ENCODE peak calls at places on chromosomes 3 and 15, in eight cellular contexts. One of them, this sample, is unnamed.

GRCh38 chr3:19331931-19332330 is 183.6 kb downstream of the KCNH8 start:
- DNase-seq in thyroid gland: no peak
- DNase-seq in heart left ventricle: no peak
- DNase-seq in cardiac muscle cell: no peak
- DNase-seq in HCT116: no peak
- DNase-seq in colonic mucosa: no peak
- DNase-seq in psoas muscle: no peak
- DNase-seq in PC-3: no peak
- DNase-seq in this sample: no peak

GRCh38 chr3:21237638-21238037 is 513.4 kb downstream of the ZNF385D start:
- DNase-seq in heart left ventricle: no peak
- DNase-seq in psoas muscle: no peak
- DNase-seq in cardiac muscle cell: no peak
- DNase-seq in thyroid gland: no peak
- DNase-seq in PC-3: no peak
- DNase-seq in colonic mucosa: no peak
- DNase-seq in HCT116: no peak
- DNase-seq in this sample: no peak

GRCh38 chr3:149564079-149564478 is 89.6 kb downstream of the TM4SF4 start:
- DNase-seq in PC-3: no peak
- DNase-seq in colonic mucosa: no peak
- DNase-seq in HCT116: no peak
- DNase-seq in thyroid gland: no peak
- DNase-seq in psoas muscle: no peak
- DNase-seq in cardiac muscle cell: no peak
- DNase-seq in heart left ventricle: no peak
- DNase-seq in this sample: no peak

GRCh38 chr15:34318277-34319079 is 19.1 kb downstream of the SLC12A6 start:
- DNase-seq in heart left ventricle: no peak
- DNase-seq in thyroid gland: peak
- DNase-seq in colonic mucosa: peak
- DNase-seq in PC-3: peak
- DNase-seq in cardiac muscle cell: peak
- DNase-seq in HCT116: peak
- DNase-seq in psoas muscle: no peak
- DNase-seq in this sample: peak

GRCh38 chr3:50365080-50365841 is 5.9 kb upstream of the TMEM115 start:
- DNase-seq in colonic mucosa: peak
- DNase-seq in HCT116: peak
- DNase-seq in PC-3: peak
- DNase-seq in psoas muscle: peak
- DNase-seq in thyroid gland: peak
- DNase-seq in cardiac muscle cell: peak
- DNase-seq in heart left ventricle: peak
- DNase-seq in this sample: peak

GRCh38 chr3:126356373-126357298 is 572 bp downstream of the KLF15 start:
- DNase-seq in cardiac muscle cell: peak
- DNase-seq in HCT116: no peak
- DNase-seq in heart left ventricle: peak
- DNase-seq in PC-3: no peak
- DNase-seq in colonic mucosa: no peak
- DNase-seq in psoas muscle: peak
- DNase-seq in thyroid gland: peak
- DNase-seq in this sample: no peak

GRCh38 chr15:78101423-78102105 is 9.2 kb downstream of the SH2D7 start:
- DNase-seq in PC-3: peak
- DNase-seq in thyroid gland: no peak
- DNase-seq in psoas muscle: no peak
- DNase-seq in colonic mucosa: no peak
- DNase-seq in cardiac muscle cell: no peak
- DNase-seq in HCT116: no peak
- DNase-seq in heart left ventricle: no peak
- DNase-seq in this sample: no peak

GRCh38 chr15:67825880-67826716 is 789 bp downstream of the SKOR1 start:
- DNase-seq in heart left ventricle: no peak
- DNase-seq in HCT116: no peak
- DNase-seq in cardiac muscle cell: no peak
- DNase-seq in PC-3: no peak
- DNase-seq in psoas muscle: peak
- DNase-seq in thyroid gland: no peak
- DNase-seq in colonic mucosa: no peak
- DNase-seq in this sample: no peak

GRCh38 chr3:188049890-188050530 is 103.9 kb upstream of the LPP start:
- DNase-seq in cardiac muscle cell: no peak
- DNase-seq in thyroid gland: peak
- DNase-seq in psoas muscle: no peak
- DNase-seq in heart left ventricle: no peak
- DNase-seq in PC-3: no peak
- DNase-seq in HCT116: no peak
- DNase-seq in colonic mucosa: no peak
- DNase-seq in this sample: no peak

GRCh38 chr3:64291956-64292355 is 66.7 kb upstream of the PRICKLE2 start:
- DNase-seq in HCT116: no peak
- DNase-seq in colonic mucosa: no peak
- DNase-seq in heart left ventricle: no peak
- DNase-seq in PC-3: no peak
- DNase-seq in cardiac muscle cell: no peak
- DNase-seq in psoas muscle: no peak
- DNase-seq in thyroid gland: no peak
- DNase-seq in this sample: no peak

GRCh38 chr3:128969993-128970740 is 23.7 kb downstream of the CFAP92 start:
- DNase-seq in PC-3: peak
- DNase-seq in cardiac muscle cell: peak
- DNase-seq in thyroid gland: peak
- DNase-seq in heart left ventricle: no peak
- DNase-seq in HCT116: peak
- DNase-seq in colonic mucosa: peak
- DNase-seq in psoas muscle: peak
- DNase-seq in this sample: peak

GRCh38 chr3:47475029-47475569 is 642 bp downstream of the SCAP start:
- DNase-seq in PC-3: peak
- DNase-seq in HCT116: no peak
- DNase-seq in colonic mucosa: peak
- DNase-seq in psoas muscle: no peak
- DNase-seq in cardiac muscle cell: peak
- DNase-seq in thyroid gland: peak
- DNase-seq in heart left ventricle: no peak
- DNase-seq in this sample: no peak

GRCh38 chr15:77099741-77100463 is 29.0 kb upstream of the TSPAN3 start:
- DNase-seq in cardiac muscle cell: no peak
- DNase-seq in PC-3: no peak
- DNase-seq in heart left ventricle: no peak
- DNase-seq in psoas muscle: no peak
- DNase-seq in thyroid gland: no peak
- DNase-seq in HCT116: no peak
- DNase-seq in colonic mucosa: no peak
- DNase-seq in this sample: no peak

GRCh38 chr15:69009353-69009752 is 5.1 kb upstream of the NOX5 start:
- DNase-seq in HCT116: no peak
- DNase-seq in thyroid gland: no peak
- DNase-seq in PC-3: no peak
- DNase-seq in cardiac muscle cell: no peak
- DNase-seq in psoas muscle: no peak
- DNase-seq in colonic mucosa: no peak
- DNase-seq in heart left ventricle: no peak
- DNase-seq in this sample: no peak

GRCh38 chr3:188554404-188554803 is 400.4 kb downstream of the LPP start:
- DNase-seq in HCT116: no peak
- DNase-seq in cardiac muscle cell: no peak
- DNase-seq in heart left ventricle: no peak
- DNase-seq in PC-3: peak
- DNase-seq in psoas muscle: peak
- DNase-seq in colonic mucosa: no peak
- DNase-seq in thyroid gland: no peak
- DNase-seq in this sample: no peak

GRCh38 chr3:9384141-9384828 is 13.1 kb upstream of the SETD5 start:
- DNase-seq in colonic mucosa: no peak
- DNase-seq in heart left ventricle: no peak
- DNase-seq in thyroid gland: no peak
- DNase-seq in psoas muscle: no peak
- DNase-seq in PC-3: no peak
- DNase-seq in HCT116: no peak
- DNase-seq in cardiac muscle cell: no peak
- DNase-seq in this sample: no peak

GRCh38 chr3:71226565-71227281 is 356.8 kb downstream of the FOXP1 start:
- DNase-seq in PC-3: no peak
- DNase-seq in heart left ventricle: peak
- DNase-seq in thyroid gland: no peak
- DNase-seq in psoas muscle: peak
- DNase-seq in cardiac muscle cell: no peak
- DNase-seq in colonic mucosa: no peak
- DNase-seq in HCT116: no peak
- DNase-seq in this sample: no peak

GRCh38 chr3:108352176-108352575 is 55.8 kb downstream of the HHLA2 start:
- DNase-seq in HCT116: no peak
- DNase-seq in colonic mucosa: no peak
- DNase-seq in heart left ventricle: no peak
- DNase-seq in cardiac muscle cell: no peak
- DNase-seq in thyroid gland: no peak
- DNase-seq in psoas muscle: no peak
- DNase-seq in PC-3: no peak
- DNase-seq in this sample: no peak

DNA sequence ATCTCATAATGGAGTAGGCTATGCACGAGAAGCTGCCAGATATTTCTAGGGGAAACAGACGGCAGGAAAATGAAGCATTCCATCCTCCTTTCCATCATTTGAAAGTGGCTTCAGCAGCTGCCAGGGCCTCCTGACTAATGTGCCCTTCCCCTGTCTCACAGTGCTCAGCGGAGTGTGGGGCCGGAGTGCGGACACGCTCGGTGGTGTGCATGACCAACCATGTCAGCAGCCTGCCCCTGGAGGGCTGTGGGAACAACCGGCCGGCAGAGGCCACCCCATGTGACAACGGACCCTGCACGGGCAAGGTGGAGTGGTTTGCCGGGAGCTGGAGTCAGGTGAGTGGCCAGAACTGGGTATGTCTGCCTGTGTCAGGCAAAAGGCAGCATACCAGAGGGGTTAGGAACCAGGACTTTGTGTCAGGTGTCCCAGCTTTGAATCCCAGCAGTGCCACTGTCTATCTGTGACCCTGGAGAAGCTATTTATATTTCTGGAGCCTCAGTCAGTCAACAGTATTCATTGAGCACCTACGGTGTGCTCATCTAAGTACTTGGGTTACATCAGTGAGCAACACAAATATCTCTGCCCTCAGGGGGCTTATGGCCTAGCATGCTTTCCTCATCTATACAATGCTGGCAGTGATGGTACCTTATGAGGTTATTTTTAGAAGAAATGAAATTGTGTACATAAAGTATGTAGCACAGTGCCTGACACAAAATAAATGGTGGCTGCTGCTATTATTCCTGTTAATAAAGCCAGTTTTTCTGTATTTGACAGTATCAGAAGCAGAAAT is 52.4 kb upstream of the NR2E3 start:
- DNase-seq in PC-3: no peak
- DNase-seq in colonic mucosa: no peak
- DNase-seq in heart left ventricle: no peak
- DNase-seq in cardiac muscle cell: no peak
- DNase-seq in thyroid gland: peak
- DNase-seq in psoas muscle: no peak
- DNase-seq in HCT116: no peak
- DNase-seq in this sample: no peak
- H3K27ac ChIP-seq in PC-3: no peak
- H3K27ac ChIP-seq in colonic mucosa: peak
- H3K27ac ChIP-seq in heart left ventricle: no peak
- H3K27ac ChIP-seq in cardiac muscle cell: no peak
- H3K27ac ChIP-seq in thyroid gland: no peak
- H3K27ac ChIP-seq in psoas muscle: no peak
- H3K27ac ChIP-seq in HCT116: no peak
- H3K27ac ChIP-seq in this sample: no peak

DNA sequence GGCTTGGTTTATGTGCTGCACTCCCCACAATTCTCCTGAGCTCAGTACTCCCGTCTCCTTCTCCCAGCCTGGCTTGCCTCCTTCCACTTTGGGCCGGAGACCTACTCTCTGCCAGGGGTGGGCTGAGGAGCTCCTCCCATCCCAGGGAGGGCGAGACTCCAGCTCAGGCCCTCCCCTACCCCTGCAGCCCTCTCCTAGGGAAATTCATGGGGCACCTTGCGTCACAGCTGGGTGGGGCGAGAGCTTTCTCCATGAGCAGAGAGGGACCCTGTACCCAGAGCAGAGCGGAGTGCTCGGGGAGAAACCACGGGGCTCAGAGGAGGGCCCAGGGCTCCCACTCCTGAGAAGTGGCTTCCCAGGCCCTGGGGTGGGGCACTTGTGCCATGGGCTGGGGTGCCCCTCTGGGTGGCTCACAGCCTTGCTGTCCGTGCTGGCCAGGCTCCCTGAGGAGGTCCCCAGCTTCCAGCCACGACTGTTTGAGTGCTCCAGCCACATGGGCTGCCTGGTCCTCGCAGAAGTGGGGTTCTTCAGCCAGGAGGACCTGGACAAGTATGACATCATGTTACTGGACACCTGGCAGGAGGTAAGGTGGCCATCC is 13.3 kb downstream of the VILL start:
- DNase-seq in cardiac muscle cell: no peak
- DNase-seq in colonic mucosa: peak
- DNase-seq in thyroid gland: no peak
- DNase-seq in HCT116: no peak
- DNase-seq in psoas muscle: peak
- DNase-seq in heart left ventricle: no peak
- DNase-seq in PC-3: no peak
- DNase-seq in this sample: no peak
- H3K27ac ChIP-seq in cardiac muscle cell: no peak
- H3K27ac ChIP-seq in colonic mucosa: peak
- H3K27ac ChIP-seq in thyroid gland: peak
- H3K27ac ChIP-seq in HCT116: no peak
- H3K27ac ChIP-seq in psoas muscle: no peak
- H3K27ac ChIP-seq in heart left ventricle: peak
- H3K27ac ChIP-seq in PC-3: peak
- H3K27ac ChIP-seq in this sample: no peak

DNA sequence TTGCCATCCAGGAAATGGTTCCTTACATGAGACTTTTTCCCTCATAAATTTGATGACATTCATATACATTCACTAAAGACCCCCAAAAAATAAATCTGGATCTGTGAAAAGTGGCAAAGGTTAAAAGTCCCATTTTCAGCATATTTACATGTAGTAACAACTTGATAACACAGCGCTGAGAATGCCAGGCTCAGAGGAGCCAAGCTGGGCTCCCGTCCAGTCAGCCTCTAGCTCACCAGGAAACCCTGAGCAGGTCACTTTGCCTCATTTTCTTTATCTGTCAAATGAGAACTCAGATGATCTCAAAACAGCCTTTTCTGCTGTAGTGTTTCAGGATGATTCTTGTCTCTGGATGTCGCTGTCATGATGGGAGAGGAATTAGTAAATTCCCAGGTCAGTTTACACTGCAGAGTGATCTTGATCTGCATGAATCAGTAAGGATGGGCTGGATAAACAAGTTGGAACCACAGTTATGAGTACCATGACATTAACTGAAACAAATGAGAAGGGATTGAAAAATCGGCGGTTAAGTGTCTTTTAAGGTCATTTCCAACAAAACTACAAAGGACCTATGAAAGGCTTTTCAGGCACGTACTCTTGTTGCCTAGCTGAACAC is 82.8 kb downstream of the PPARG start:
- DNase-seq in colonic mucosa: no peak
- DNase-seq in HCT116: no peak
- DNase-seq in psoas muscle: no peak
- DNase-seq in thyroid gland: no peak
- DNase-seq in PC-3: peak
- DNase-seq in cardiac muscle cell: no peak
- DNase-seq in heart left ventricle: no peak
- DNase-seq in this sample: no peak
- H3K27ac ChIP-seq in colonic mucosa: no peak
- H3K27ac ChIP-seq in HCT116: no peak
- H3K27ac ChIP-seq in psoas muscle: no peak
- H3K27ac ChIP-seq in thyroid gland: no peak
- H3K27ac ChIP-seq in PC-3: peak
- H3K27ac ChIP-seq in cardiac muscle cell: no peak
- H3K27ac ChIP-seq in heart left ventricle: no peak
- H3K27ac ChIP-seq in this sample: no peak

GRCh38 chr3:46208167-46208704 is at the start of gene CCR1:
- DNase-seq in cardiac muscle cell: peak
- DNase-seq in thyroid gland: peak
- DNase-seq in psoas muscle: peak
- DNase-seq in HCT116: peak
- DNase-seq in PC-3: peak
- DNase-seq in heart left ventricle: no peak
- DNase-seq in colonic mucosa: peak
- DNase-seq in this sample: peak
- H3K27ac ChIP-seq in cardiac muscle cell: no peak
- H3K27ac ChIP-seq in thyroid gland: no peak
- H3K27ac ChIP-seq in psoas muscle: peak
- H3K27ac ChIP-seq in HCT116: no peak
- H3K27ac ChIP-seq in PC-3: no peak
- H3K27ac ChIP-seq in heart left ventricle: no peak
- H3K27ac ChIP-seq in colonic mucosa: peak
- H3K27ac ChIP-seq in this sample: peak

This sample was measured in HL-60.